ENCODE peak calls at places on chromosomes 6 and 20, in nine cellular contexts. X is HL-60, W is NB4, N is cardiac muscle cell, F is psoas muscle, U is right lobe of liver, A is A549, E is tibial artery, R is neural progenitor cell. T is an unnamed sample.

GRCh38 chr6:7261030-7261841 is 51.8 kb downstream of the SSR1 start:
- DNase-seq in R (peak), U (peak), W (peak), A (peak), N (peak), F (peak), E (peak), X (no peak), T (peak)

GRCh38 chr6:14510038-14510437 is 392.5 kb downstream of the CD83 start:
- DNase-seq in R (no peak), F (no peak), W (no peak), X (no peak), A (no peak), E (no peak), U (no peak), N (no peak), T (no peak)

GRCh38 chr20:49278817-49279676 is 1.2 kb upstream of the ZNFX1 start:
- DNase-seq in W (peak), E (no peak), F (no peak), X (no peak), A (peak), N (no peak), R (peak), U (no peak), T (no peak)

GRCh38 chr6:52417675-52418111 is 2.4 kb upstream of the EFHC1 start:
- DNase-seq in E (no peak), U (no peak), N (no peak), A (peak), X (no peak), R (no peak), W (no peak), F (no peak), T (peak)

GRCh38 chr6:118736351-118736750 is 85.0 kb upstream of the CEP85L start:
- DNase-seq in W (no peak), E (no peak), U (no peak), N (no peak), X (no peak), A (no peak), R (no peak), F (no peak), T (no peak)

GRCh38 chr6:1825277-1825676 is 215.6 kb downstream of the FOXC1 start:
- DNase-seq in X (no peak), A (no peak), N (no peak), W (no peak), E (no peak), F (no peak), U (no peak), R (no peak), T (no peak)

GRCh38 chr6:118401325-118401998 is 146.6 kb upstream of the PLN start:
- DNase-seq in X (no peak), U (no peak), W (no peak), E (no peak), R (no peak), N (no peak), F (no peak), A (no peak), T (no peak)

GRCh38 chr20:36314734-36315544 is 8.8 kb downstream of the DLGAP4 start:
- DNase-seq in F (no peak), W (peak), R (no peak), N (no peak), U (peak), A (peak), X (no peak), E (no peak), T (no peak)

GRCh38 chr20:48606841-48607543 is 220.8 kb downstream of the PREX1 start:
- DNase-seq in X (no peak), A (no peak), W (no peak), U (peak), F (no peak), E (no peak), N (no peak), R (no peak), T (no peak)

GRCh38 chr6:168895102-168895812 is 358.4 kb downstream of the THBS2 start:
- DNase-seq in A (peak), F (peak), R (peak), X (peak), U (peak), N (peak), W (peak), E (peak), T (no peak)

GRCh38 chr20:9256359-9256758 is 187.5 kb downstream of the PLCB4 start:
- DNase-seq in U (no peak), N (no peak), E (no peak), A (no peak), F (no peak), R (no peak), X (no peak), W (no peak), T (no peak)

GRCh38 chr6:43838276-43839036 is 68.4 kb downstream of the VEGFA start:
- DNase-seq in R (peak), F (peak), E (peak), U (peak), N (peak), X (peak), A (peak), W (peak), T (peak)

GRCh38 chr6:101578306-101578705 is 184.8 kb downstream of the GRIK2 start:
- DNase-seq in X (no peak), W (no peak), R (no peak), A (no peak), F (no peak), E (no peak), U (no peak), N (no peak), T (no peak)

GRCh38 chr6:136178749-136179148 is 71.4 kb downstream of the MTFR2 start:
- DNase-seq in W (no peak), E (no peak), A (no peak), U (no peak), F (no peak), R (no peak), N (no peak), X (no peak), T (no peak)

GRCh38 chr20:23702021-23702420 is 13.2 kb upstream of the CST4 start:
- DNase-seq in F (no peak), X (no peak), A (no peak), E (no peak), R (no peak), N (no peak), U (no peak), W (no peak), T (no peak)

GRCh38 chr6:170485159-170485558 is 67.9 kb downstream of the PSMB1 start:
- DNase-seq in W (peak), E (no peak), F (no peak), X (no peak), R (no peak), N (peak), U (no peak), A (no peak), T (no peak)

GRCh38 chr20:9488063-9488462 is 26.3 kb upstream of the LAMP5 start:
- DNase-seq in E (no peak), N (no peak), X (no peak), R (no peak), W (no peak), F (no peak), A (no peak), U (no peak), T (no peak)

GRCh38 chr6:83536034-83536646 is 23.8 kb downstream of the PRSS35 start:
- DNase-seq in X (no peak), R (peak), N (peak), W (peak), E (peak), U (peak), A (peak), F (no peak), T (no peak)

GRCh38 chr6:114739656-114740055 is 396.8 kb upstream of the HS3ST5 start:
- DNase-seq in W (no peak), R (no peak), F (no peak), N (no peak), E (no peak), U (no peak), X (no peak), A (no peak), T (no peak)

GRCh38 chr6:85923013-85923430 is 280.3 kb upstream of the SYNCRIP start:
- DNase-seq in F (no peak), E (no peak), X (peak), N (peak), U (no peak), W (peak), A (peak), R (peak), T (no peak)

GRCh38 chr20:61813791-61814190 is 251.9 kb downstream of the TAF4 start:
- DNase-seq in N (no peak), E (no peak), U (no peak), W (no peak), X (no peak), F (no peak), R (no peak), A (no peak), T (no peak)

GRCh38 chr6:133205304-133205703 is 35.9 kb upstream of the EYA4 start:
- DNase-seq in W (no peak), E (no peak), X (no peak), N (no peak), F (no peak), A (no peak), R (no peak), U (no peak), T (no peak)
- H3K4me3 ChIP-seq in W (no peak), E (no peak), X (no peak), N (no peak), F (peak), A (no peak), R (no peak), U (no peak), T (no peak)

GRCh38 chr6:31794866-31795615 is 511 bp downstream of the VARS1 start:
- DNase-seq in R (no peak), X (no peak), E (no peak), F (no peak), W (peak), A (no peak), U (no peak), N (peak), T (no peak)

GRCh38 chr6:31794294-31794865 is 1.2 kb downstream of the VARS1 start:
- DNase-seq in A (no peak), E (no peak), W (peak), N (no peak), X (no peak), R (peak), U (no peak), F (no peak), T (no peak)

GRCh38 chr6:31797607-31798006 is 2.1 kb upstream of the VARS1 start:
- DNase-seq in N (no peak), F (no peak), U (no peak), W (no peak), X (no peak), R (no peak), E (no peak), A (no peak), T (no peak)

GRCh38 chr6:31796993-31797385 is 1.4 kb upstream of the VARS1 start:
- DNase-seq in A (no peak), X (no peak), W (no peak), U (no peak), E (no peak), N (no peak), F (no peak), R (no peak), T (no peak)

DNA sequence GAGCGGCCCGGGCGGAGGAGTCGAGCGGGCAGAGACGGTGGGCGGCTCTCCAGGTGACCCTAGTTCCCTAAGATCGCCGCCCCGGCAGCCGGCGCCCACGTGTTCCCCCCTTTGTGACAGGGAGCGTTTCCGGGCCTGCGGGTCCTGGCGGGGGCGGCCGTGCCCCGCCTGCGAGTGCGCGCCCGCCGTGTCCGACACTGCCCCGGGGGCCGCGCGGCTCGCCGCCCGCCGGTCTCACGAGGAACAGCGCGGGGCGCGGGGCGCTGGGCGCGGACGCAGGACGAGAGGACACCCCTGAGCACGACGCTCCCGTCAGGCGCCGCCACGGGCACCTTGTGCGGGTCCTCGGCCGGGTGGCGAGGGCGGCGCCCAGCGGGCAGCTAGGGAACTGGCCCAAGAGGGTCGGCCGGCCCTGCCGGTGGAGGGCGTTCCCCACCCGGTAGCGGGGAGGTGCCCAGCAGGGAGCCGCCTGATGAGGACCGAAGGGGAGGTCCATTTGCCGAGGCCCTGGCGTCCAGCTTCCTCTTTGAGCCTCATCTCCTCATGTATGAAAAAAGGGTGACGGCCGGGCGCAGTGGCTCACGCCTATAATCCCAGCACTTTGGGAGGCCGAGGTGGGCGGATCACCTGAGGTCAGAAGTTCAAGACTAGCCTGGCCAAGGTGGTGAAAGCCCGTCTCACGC is at the start of gene VARS1:
- DNase-seq in N (peak), U (peak), A (peak), R (peak), W (peak), F (peak), E (peak), X (peak), T (no peak)
- H3K4me3 ChIP-seq in N (peak), U (peak), A (peak), R (peak), W (peak), F (peak), E (peak), X (peak), T (peak)

GRCh38 chr20:46850896-46851295 is 43.7 kb upstream of the EYA2 start:
- DNase-seq in N (no peak), A (no peak), W (no peak), E (no peak), U (no peak), R (no peak), F (no peak), X (no peak), T (no peak)

GRCh38 chr20:46853926-46854325 is 40.7 kb upstream of the EYA2 start:
- DNase-seq in R (no peak), A (no peak), F (no peak), N (no peak), U (no peak), E (no peak), X (no peak), W (no peak), T (no peak)

GRCh38 chr20:46850416-46850815 is 44.2 kb upstream of the EYA2 start:
- DNase-seq in X (no peak), A (no peak), N (no peak), R (peak), F (no peak), W (no peak), E (no peak), U (no peak), T (no peak)

GRCh38 chr20:46851746-46852145 is 42.9 kb upstream of the EYA2 start:
- DNase-seq in E (no peak), N (no peak), U (no peak), R (no peak), F (no peak), W (no peak), X (no peak), A (no peak), T (no peak)

DNA sequence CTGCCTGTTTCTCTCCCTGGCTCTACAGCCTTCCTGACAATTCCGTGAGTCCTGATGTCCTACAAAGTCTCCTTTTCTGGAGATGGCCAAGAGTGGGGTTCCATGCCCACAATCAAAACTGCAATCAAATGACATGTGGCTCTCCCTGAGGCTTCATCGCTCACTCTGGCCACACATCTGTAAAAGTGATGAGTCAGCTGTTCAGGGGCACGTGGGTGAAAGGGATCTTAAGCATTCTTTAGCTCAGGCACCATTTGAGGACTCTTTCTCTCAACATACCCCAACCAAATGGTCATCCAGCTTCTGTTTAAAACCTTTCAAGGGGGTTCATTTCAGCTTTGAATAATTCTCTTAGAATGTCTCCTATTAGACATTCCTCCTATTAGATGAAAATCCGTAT is 42.3 kb upstream of the EYA2 start:
- DNase-seq in X (no peak), E (no peak), N (no peak), U (no peak), W (no peak), R (no peak), F (no peak), A (no peak), T (no peak)
- H3K4me3 ChIP-seq in X (no peak), E (no peak), N (no peak), U (no peak), W (no peak), R (no peak), F (no peak), A (no peak), T (no peak)

GRCh38 chr20:3887870-3888614 is 1.1 kb upstream of the PANK2 start:
- DNase-seq in A (peak), F (peak), N (no peak), U (no peak), R (peak), W (peak), E (peak), X (no peak), T (no peak)
- H3K4me3 ChIP-seq in A (peak), F (peak), N (peak), U (peak), R (peak), W (peak), E (peak), X (peak), T (peak)

GRCh38 chr6:89351632-89352328 is 742 bp downstream of the UBE2J1 start:
- DNase-seq in U (no peak), F (no peak), A (no peak), E (no peak), W (no peak), N (no peak), R (no peak), X (no peak), T (no peak)

GRCh38 chr6:89355511-89356185 is 3.1 kb upstream of the UBE2J1 start:
- DNase-seq in R (no peak), U (no peak), E (no peak), A (no peak), W (no peak), F (no peak), X (no peak), N (no peak), T (no peak)

GRCh38 chr6:89353118-89353556 is 615 bp upstream of the UBE2J1 start:
- DNase-seq in R (no peak), E (no peak), A (no peak), F (no peak), X (no peak), U (no peak), W (no peak), N (no peak), T (no peak)

GRCh38 chr6:89352329-89353117 is at the start of gene UBE2J1:
- DNase-seq in N (peak), E (peak), U (peak), A (peak), W (peak), X (peak), R (peak), F (peak), T (peak)

DNA sequence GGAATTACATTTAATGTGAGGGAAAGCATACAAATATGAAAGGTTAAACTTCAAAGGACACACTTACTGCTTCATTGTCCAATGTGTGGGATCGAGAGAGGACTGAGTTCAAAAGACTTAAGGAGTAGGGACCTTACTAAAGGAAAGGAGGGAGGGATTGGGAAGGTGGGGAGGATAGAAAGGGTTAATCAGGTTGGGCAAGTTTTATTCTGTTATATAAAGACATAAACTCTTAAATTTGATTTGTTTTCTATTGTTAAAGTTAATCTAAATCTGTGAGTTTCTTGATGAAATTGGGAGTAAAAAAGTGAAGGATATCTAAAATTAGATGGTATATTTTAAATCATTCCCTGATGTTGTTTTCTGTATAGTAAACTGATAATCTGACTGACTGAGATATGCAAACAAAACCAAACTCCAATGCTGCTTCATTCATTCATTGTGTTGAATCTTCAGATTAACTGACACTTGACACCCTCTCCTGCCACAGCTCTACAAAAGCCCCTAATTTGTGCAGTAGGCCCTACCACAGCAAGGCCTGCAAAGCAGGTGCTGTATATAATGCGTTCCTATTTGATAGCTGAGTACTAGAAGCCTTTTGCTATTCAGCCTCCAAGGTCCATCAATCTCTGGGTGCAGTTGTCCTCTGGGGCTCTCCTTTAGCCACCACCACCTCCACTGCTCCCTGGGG is 1.3 kb upstream of the UBE2J1 start:
- DNase-seq in N (no peak), R (peak), U (no peak), X (no peak), F (no peak), W (no peak), E (no peak), A (no peak), T (no peak)
- H3K4me3 ChIP-seq in N (no peak), R (peak), U (no peak), X (no peak), F (peak), W (no peak), E (no peak), A (no peak), T (no peak)

DNA sequence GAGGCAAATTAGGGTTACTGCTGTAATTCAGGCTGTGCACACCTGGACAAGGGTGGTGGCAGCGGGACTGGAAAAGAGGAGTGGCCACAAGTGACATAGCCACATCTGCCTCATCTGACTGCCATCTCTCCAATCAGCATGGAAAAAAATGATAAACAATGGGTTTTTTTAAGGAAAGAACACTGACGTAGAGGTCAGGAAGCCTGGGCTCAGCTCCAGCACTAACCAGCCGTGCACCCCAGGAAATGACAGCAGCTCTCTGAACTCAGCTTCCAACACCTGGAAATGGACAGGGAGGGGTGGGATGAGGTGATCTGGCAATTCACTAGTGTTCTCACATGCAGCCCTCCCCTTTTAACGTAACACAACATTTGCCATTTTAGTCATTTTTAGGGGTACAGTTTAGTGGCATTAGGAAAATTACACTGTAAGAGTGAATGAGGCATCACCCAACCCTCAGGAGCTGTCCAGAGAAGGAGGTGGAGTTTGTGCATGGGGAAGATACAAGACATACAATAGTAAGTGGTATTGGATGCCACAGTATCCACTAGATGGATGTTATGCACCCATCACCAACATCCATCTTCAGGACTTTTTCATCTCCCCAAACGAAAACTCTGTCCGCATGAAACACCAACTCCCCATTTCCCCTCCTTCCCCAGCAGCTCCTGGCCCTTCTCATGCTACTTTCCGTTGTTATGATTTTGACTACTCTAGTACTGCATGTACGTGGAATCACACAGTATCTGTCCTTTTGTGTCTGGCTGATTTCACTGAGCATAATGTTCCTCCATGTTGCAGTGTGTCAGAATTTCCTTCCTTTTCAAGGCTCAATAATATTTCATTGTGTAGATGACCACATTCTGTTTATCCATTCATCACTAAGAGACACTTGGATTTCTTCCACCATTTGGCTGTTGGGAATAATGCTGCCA is 215.5 kb upstream of the ECI2 start:
- DNase-seq in N (no peak), W (no peak), R (no peak), A (no peak), E (no peak), X (no peak), F (no peak), U (no peak), T (no peak)
- H3K4me3 ChIP-seq in N (no peak), W (no peak), R (no peak), A (no peak), E (no peak), X (no peak), F (peak), U (no peak), T (no peak)